ENCODE peak calls at places on chromosomes 13 and 19, in five cellular contexts. One of them, this sample, is unnamed.

GRCh38 chr19:5560156-5560555 is 7.6 kb downstream of the TINCR start:
- DNase-seq in hepatic stellate cell: no peak
- DNase-seq in stimulated activated CD4-positive, alpha-beta T cell treated with anti-CD3 and anti-CD28 coated beads, TNF-alpha, amount 100 ng/mL, for 1 hour: no peak
- DNase-seq in NCI-H345: no peak
- DNase-seq in uterus: no peak
- DNase-seq in this sample: no peak

GRCh38 chr13:20945952-20946383 is 43.4 kb upstream of the XPO4 start:
- DNase-seq in stimulated activated CD4-positive, alpha-beta T cell treated with anti-CD3 and anti-CD28 coated beads, TNF-alpha, amount 100 ng/mL, for 1 hour: no peak
- DNase-seq in NCI-H345: no peak
- DNase-seq in uterus: no peak
- DNase-seq in hepatic stellate cell: no peak
- DNase-seq in this sample: no peak

GRCh38 chr19:391199-391557 is 17.8 kb downstream of the C2CD4C start:
- DNase-seq in uterus: no peak
- DNase-seq in stimulated activated CD4-positive, alpha-beta T cell treated with anti-CD3 and anti-CD28 coated beads, TNF-alpha, amount 100 ng/mL, for 1 hour: no peak
- DNase-seq in NCI-H345: no peak
- DNase-seq in hepatic stellate cell: no peak
- DNase-seq in this sample: no peak

GRCh38 chr13:40618581-40619478 is 47.6 kb downstream of the FOXO1 start:
- DNase-seq in uterus: no peak
- DNase-seq in NCI-H345: no peak
- DNase-seq in hepatic stellate cell: no peak
- DNase-seq in stimulated activated CD4-positive, alpha-beta T cell treated with anti-CD3 and anti-CD28 coated beads, TNF-alpha, amount 100 ng/mL, for 1 hour: no peak
- DNase-seq in this sample: no peak

GRCh38 chr19:7550987-7551761 is 15.7 kb downstream of the PNPLA6 start:
- DNase-seq in stimulated activated CD4-positive, alpha-beta T cell treated with anti-CD3 and anti-CD28 coated beads, TNF-alpha, amount 100 ng/mL, for 1 hour: no peak
- DNase-seq in uterus: peak; percentile 56
- DNase-seq in NCI-H345: peak; percentile 7
- DNase-seq in hepatic stellate cell: peak; percentile 46
- DNase-seq in this sample: no peak

GRCh38 chr19:17865364-17866311 is 5.9 kb downstream of the RPL18A start:
- DNase-seq in NCI-H345: no peak
- DNase-seq in uterus: no peak
- DNase-seq in hepatic stellate cell: no peak
- DNase-seq in stimulated activated CD4-positive, alpha-beta T cell treated with anti-CD3 and anti-CD28 coated beads, TNF-alpha, amount 100 ng/mL, for 1 hour: no peak
- DNase-seq in this sample: no peak

GRCh38 chr13:64075543-64076271 is 2660.1 kb upstream of the PCDH20 start:
- DNase-seq in NCI-H345: no peak
- DNase-seq in hepatic stellate cell: no peak
- DNase-seq in stimulated activated CD4-positive, alpha-beta T cell treated with anti-CD3 and anti-CD28 coated beads, TNF-alpha, amount 100 ng/mL, for 1 hour: no peak
- DNase-seq in uterus: no peak
- DNase-seq in this sample: no peak

GRCh38 chr13:27959976-27960361 is 9.1 kb downstream of the CDX2 start:
- DNase-seq in hepatic stellate cell: no peak
- DNase-seq in stimulated activated CD4-positive, alpha-beta T cell treated with anti-CD3 and anti-CD28 coated beads, TNF-alpha, amount 100 ng/mL, for 1 hour: no peak
- DNase-seq in NCI-H345: no peak
- DNase-seq in uterus: no peak
- DNase-seq in this sample: no peak

GRCh38 chr19:16566702-16567101 is 5.5 kb downstream of the SLC35E1 start:
- DNase-seq in NCI-H345: no peak
- DNase-seq in uterus: no peak
- DNase-seq in hepatic stellate cell: no peak
- DNase-seq in stimulated activated CD4-positive, alpha-beta T cell treated with anti-CD3 and anti-CD28 coated beads, TNF-alpha, amount 100 ng/mL, for 1 hour: no peak
- DNase-seq in this sample: no peak

GRCh38 chr19:37963190-37963947 is 56.4 kb downstream of the SIPA1L3 start:
- DNase-seq in NCI-H345: no peak
- DNase-seq in stimulated activated CD4-positive, alpha-beta T cell treated with anti-CD3 and anti-CD28 coated beads, TNF-alpha, amount 100 ng/mL, for 1 hour: no peak
- DNase-seq in uterus: no peak
- DNase-seq in hepatic stellate cell: no peak
- DNase-seq in this sample: no peak

GRCh38 chr13:112483299-112483698 is 104.7 kb downstream of the TUBGCP3 start:
- DNase-seq in hepatic stellate cell: no peak
- DNase-seq in uterus: no peak
- DNase-seq in NCI-H345: no peak
- DNase-seq in stimulated activated CD4-positive, alpha-beta T cell treated with anti-CD3 and anti-CD28 coated beads, TNF-alpha, amount 100 ng/mL, for 1 hour: no peak
- DNase-seq in this sample: no peak

GRCh38 chr13:59679239-59679638 is 484.5 kb downstream of the DIAPH3 start:
- DNase-seq in hepatic stellate cell: no peak
- DNase-seq in NCI-H345: no peak
- DNase-seq in stimulated activated CD4-positive, alpha-beta T cell treated with anti-CD3 and anti-CD28 coated beads, TNF-alpha, amount 100 ng/mL, for 1 hour: no peak
- DNase-seq in uterus: no peak
- DNase-seq in this sample: no peak

GRCh38 chr13:82698941-82699340 is 1183.3 kb downstream of the SLITRK1 start:
- DNase-seq in NCI-H345: no peak
- DNase-seq in uterus: no peak
- DNase-seq in hepatic stellate cell: no peak
- DNase-seq in stimulated activated CD4-positive, alpha-beta T cell treated with anti-CD3 and anti-CD28 coated beads, TNF-alpha, amount 100 ng/mL, for 1 hour: no peak
- DNase-seq in this sample: no peak

GRCh38 chr19:35336166-35336955 is 7.4 kb downstream of the CD22 start:
- DNase-seq in uterus: no peak
- DNase-seq in stimulated activated CD4-positive, alpha-beta T cell treated with anti-CD3 and anti-CD28 coated beads, TNF-alpha, amount 100 ng/mL, for 1 hour: no peak
- DNase-seq in hepatic stellate cell: no peak
- DNase-seq in NCI-H345: no peak
- DNase-seq in this sample: no peak

GRCh38 chr13:31067416-31068118 is 94.1 kb downstream of the HSPH1 start:
- DNase-seq in stimulated activated CD4-positive, alpha-beta T cell treated with anti-CD3 and anti-CD28 coated beads, TNF-alpha, amount 100 ng/mL, for 1 hour: no peak
- DNase-seq in NCI-H345: no peak
- DNase-seq in hepatic stellate cell: peak; percentile 28
- DNase-seq in uterus: peak; percentile 20
- DNase-seq in this sample: no peak

GRCh38 chr13:112761701-112762689 is 72.2 kb downstream of the ATP11A start:
- DNase-seq in stimulated activated CD4-positive, alpha-beta T cell treated with anti-CD3 and anti-CD28 coated beads, TNF-alpha, amount 100 ng/mL, for 1 hour: no peak
- DNase-seq in hepatic stellate cell: no peak
- DNase-seq in uterus: no peak
- DNase-seq in NCI-H345: no peak
- DNase-seq in this sample: no peak

GRCh38 chr19:48777720-48778119 is 22.4 kb downstream of the FGF21 start:
- DNase-seq in NCI-H345: no peak
- DNase-seq in hepatic stellate cell: no peak
- DNase-seq in uterus: no peak
- DNase-seq in stimulated activated CD4-positive, alpha-beta T cell treated with anti-CD3 and anti-CD28 coated beads, TNF-alpha, amount 100 ng/mL, for 1 hour: no peak
- DNase-seq in this sample: no peak

GRCh38 chr13:111092685-111093084 is 22.4 kb upstream of the ARHGEF7 start:
- DNase-seq in stimulated activated CD4-positive, alpha-beta T cell treated with anti-CD3 and anti-CD28 coated beads, TNF-alpha, amount 100 ng/mL, for 1 hour: no peak
- DNase-seq in uterus: no peak
- DNase-seq in hepatic stellate cell: no peak
- DNase-seq in NCI-H345: no peak
- DNase-seq in this sample: no peak

GRCh38 chr13:23987331-23987730 is 90.0 kb upstream of the C1QTNF9B start:
- DNase-seq in hepatic stellate cell: no peak
- DNase-seq in NCI-H345: no peak
- DNase-seq in uterus: no peak
- DNase-seq in stimulated activated CD4-positive, alpha-beta T cell treated with anti-CD3 and anti-CD28 coated beads, TNF-alpha, amount 100 ng/mL, for 1 hour: no peak
- DNase-seq in this sample: no peak

GRCh38 chr13:48159436-48160225 is 64.7 kb upstream of the MED4 start:
- DNase-seq in NCI-H345: no peak
- DNase-seq in hepatic stellate cell: no peak
- DNase-seq in uterus: no peak
- DNase-seq in stimulated activated CD4-positive, alpha-beta T cell treated with anti-CD3 and anti-CD28 coated beads, TNF-alpha, amount 100 ng/mL, for 1 hour: no peak
- DNase-seq in this sample: no peak

GRCh38 chr19:3466630-3467029 is 13.7 kb downstream of the SMIM24 start:
- DNase-seq in stimulated activated CD4-positive, alpha-beta T cell treated with anti-CD3 and anti-CD28 coated beads, TNF-alpha, amount 100 ng/mL, for 1 hour: no peak
- DNase-seq in uterus: peak; percentile 40
- DNase-seq in hepatic stellate cell: no peak
- DNase-seq in NCI-H345: no peak
- DNase-seq in this sample: no peak

GRCh38 chr13:100182894-100183490 is 94.1 kb downstream of the PCCA start:
- DNase-seq in hepatic stellate cell: no peak
- DNase-seq in NCI-H345: no peak
- DNase-seq in stimulated activated CD4-positive, alpha-beta T cell treated with anti-CD3 and anti-CD28 coated beads, TNF-alpha, amount 100 ng/mL, for 1 hour: no peak
- DNase-seq in uterus: no peak
- DNase-seq in this sample: no peak

This sample was measured in activated naive CD8-positive, alpha-beta T cell treated with anti-CD3 and anti-CD28 coated beads, Interleukin-2, amount 50 U/mL, for 16 hours.